ENCODE peak calls at places on chromosomes 6 and 20, in nine cellular contexts. A is left ventricle myocardium inferior; S is stimulated activated CD4-positive, alpha-beta T cell treated with anti-CD3 and anti-CD28 coated beads, Interleukin-2, amount 100 ng/mL, for 48 hours; D is body of pancreas; Z is NCI-H1092; Q is NCI-H1694 treated with DMSO at 0.1 percent for 48 hours; J is NCI-H510A treated with DMSO at 0.1 percent for 48 hours; B is stomach; W is cardiac muscle cell. P is an unnamed sample.
A peak's percentile ranks its signal among the peaks of the same experiment; 100 is the strongest.

GRCh38 chr6:145814035-145814500 is 527 bp downstream of the FBXO30 start:
- DNase-seq in A (peak; percentile 33), S (peak; percentile 9), D (peak; percentile 36), Z (no peak), Q (no peak), J (no peak), B (no peak), W (peak; percentile 60), P (peak; percentile 71)

GRCh38 chr6:85864453-85865401 is 222.0 kb upstream of the SYNCRIP start:
- DNase-seq in A (no peak), S (no peak), D (peak; percentile 34), Z (no peak), Q (no peak), J (no peak), B (peak; percentile 58), W (no peak), P (no peak)

GRCh38 chr6:29917843-29918242 is 24.5 kb upstream of the HLA-A start:
- DNase-seq in A (no peak), S (no peak), D (no peak), Z (no peak), Q (no peak), J (no peak), B (no peak), W (no peak), P (no peak)

GRCh38 chr6:14995966-14996602 is 249.8 kb upstream of the JARID2 start:
- DNase-seq in A (no peak), S (no peak), D (no peak), Z (no peak), Q (no peak), J (no peak), B (no peak), W (peak; percentile 15), P (no peak)

GRCh38 chr6:155023717-155024116 is 28.6 kb downstream of the TIAM2 start:
- DNase-seq in A (no peak), S (no peak), D (no peak), Z (no peak), Q (no peak), J (no peak), B (no peak), W (no peak), P (no peak)

GRCh38 chr6:159279790-159280277 is 110.6 kb downstream of the FNDC1 start:
- DNase-seq in A (no peak), S (no peak), D (no peak), Z (no peak), Q (no peak), J (no peak), B (peak; percentile 69), W (no peak), P (no peak)

GRCh38 chr6:169981051-169981450 is 229.6 kb downstream of the ERMARD start:
- DNase-seq in A (no peak), S (no peak), D (no peak), Z (no peak), Q (no peak), J (no peak), B (no peak), W (no peak), P (no peak)

GRCh38 chr20:14700641-14700965 is 363.2 kb upstream of the FLRT3 start:
- DNase-seq in A (no peak), S (no peak), D (no peak), Z (no peak), Q (no peak), J (no peak), B (no peak), W (no peak), P (no peak)

GRCh38 chr20:10954137-10954840 is 280.5 kb upstream of the JAG1 start:
- DNase-seq in A (no peak), S (no peak), D (peak; percentile 62), Z (no peak), Q (no peak), J (no peak), B (peak; percentile 32), W (no peak), P (no peak)

GRCh38 chr6:141264101-141264500 is 868.6 kb upstream of the GJE1 start:
- DNase-seq in A (no peak), S (no peak), D (no peak), Z (no peak), Q (no peak), J (no peak), B (no peak), W (no peak), P (no peak)

GRCh38 chr20:13778827-13779226 is 5.9 kb downstream of the ESF1 start:
- DNase-seq in A (no peak), S (no peak), D (no peak), Z (no peak), Q (no peak), J (no peak), B (no peak), W (no peak), P (no peak)

GRCh38 chr6:75759207-75759606 is 10.2 kb downstream of the MYO6 start:
- DNase-seq in A (no peak), S (no peak), D (no peak), Z (no peak), Q (no peak), J (no peak), B (no peak), W (no peak), P (no peak)

GRCh38 chr6:157312733-157313132 is 10.6 kb downstream of the TMEM242 start:
- DNase-seq in A (no peak), S (no peak), D (no peak), Z (no peak), Q (no peak), J (no peak), B (no peak), W (no peak), P (no peak)

GRCh38 chr6:110949679-110950285 is 8.7 kb upstream of the GTF3C6 start:
- DNase-seq in A (no peak), S (no peak), D (no peak), Z (no peak), Q (peak; percentile 68), J (no peak), B (no peak), W (peak; percentile 21), P (no peak)

GRCh38 chr20:25626779-25627178 is 3.0 kb upstream of the NANP start:
- DNase-seq in A (no peak), S (no peak), D (no peak), Z (no peak), Q (no peak), J (no peak), B (no peak), W (no peak), P (no peak)

GRCh38 chr20:64138276-64138815 is 25.9 kb upstream of the MYT1 start:
- DNase-seq in A (no peak), S (no peak), D (no peak), Z (no peak), Q (no peak), J (no peak), B (no peak), W (no peak), P (peak; percentile 6)

GRCh38 chr6:16704706-16705402 is 56.4 kb downstream of the ATXN1 start:
- DNase-seq in A (no peak), S (peak; percentile 54), D (no peak), Z (no peak), Q (no peak), J (no peak), B (no peak), W (peak; percentile 42), P (no peak)

GRCh38 chr6:20572288-20572687 is 38.0 kb downstream of the CDKAL1 start:
- DNase-seq in A (no peak), S (no peak), D (no peak), Z (no peak), Q (no peak), J (no peak), B (no peak), W (no peak), P (no peak)

GRCh38 chr6:96939019-96939805 is 14.7 kb downstream of the KLHL32 start:
- DNase-seq in A (no peak), S (no peak), D (no peak), Z (no peak), Q (peak; percentile 71), J (peak; percentile 5), B (no peak), W (no peak), P (no peak)

GRCh38 chr6:32393660-32394420 is 13.1 kb downstream of the BTNL2 start:
- DNase-seq in A (no peak), S (no peak), D (no peak), Z (no peak), Q (no peak), J (no peak), B (no peak), W (no peak), P (no peak)

GRCh38 chr6:111772274-111772780 is 100.9 kb downstream of the FYN start:
- DNase-seq in A (no peak), S (no peak), D (no peak), Z (no peak), Q (no peak), J (no peak), B (no peak), W (no peak), P (no peak)

GRCh38 chr6:104940881-104941693 is 15.8 kb upstream of the LIN28B start:
- DNase-seq in A (no peak), S (peak; percentile 36), D (peak; percentile 14), Z (no peak), Q (no peak), J (no peak), B (no peak), W (peak; percentile 88), P (no peak)

GRCh38 chr6:144055121-144055931 is 40.0 kb downstream of the SF3B5 start:
- DNase-seq in A (no peak), S (peak; percentile 17), D (no peak), Z (no peak), Q (no peak), J (no peak), B (no peak), W (no peak), P (no peak)

GRCh38 chr6:30325150-30325872 is 1.4 kb upstream of the TRIM39 start:
- DNase-seq in A (peak; percentile 26), S (peak; percentile 75), D (no peak), Z (peak; percentile 1), Q (peak; percentile 41), J (peak; percentile 86), B (peak; percentile 43), W (no peak), P (no peak)

GRCh38 chr6:2783188-2783957 is 18.2 kb downstream of the WRNIP1 start:
- DNase-seq in A (no peak), S (no peak), D (no peak), Z (no peak), Q (peak; percentile 15), J (no peak), B (no peak), W (no peak), P (no peak)

GRCh38 chr20:37534401-37535157 is 6.9 kb upstream of the BLCAP start:
- DNase-seq in A (no peak), S (peak; percentile 45), D (peak; percentile 55), Z (peak; percentile 54), Q (peak; percentile 69), J (peak; percentile 90), B (peak; percentile 46), W (peak; percentile 85), P (peak; percentile 49)

GRCh38 chr6:46138281-46138680 is 8.5 kb downstream of the ENPP4 start:
- DNase-seq in A (no peak), S (no peak), D (no peak), Z (peak; percentile 3), Q (no peak), J (peak; percentile 26), B (no peak), W (no peak), P (no peak)

GRCh38 chr6:1612902-1613301 is 3.2 kb downstream of the FOXC1 start:
- DNase-seq in A (no peak), S (no peak), D (no peak), Z (no peak), Q (no peak), J (no peak), B (no peak), W (no peak), P (no peak)

GRCh38 chr20:2874456-2874855 is 1.2 kb downstream of the PTPRA start:
- DNase-seq in A (no peak), S (no peak), D (no peak), Z (no peak), Q (no peak), J (peak; percentile 32), B (no peak), W (no peak), P (no peak)

GRCh38 chr6:11215773-11216172 is 16.7 kb downstream of the NEDD9 start:
- DNase-seq in A (no peak), S (no peak), D (no peak), Z (no peak), Q (no peak), J (no peak), B (peak; percentile 59), W (no peak), P (no peak)

P was measured in heart left ventricle.